ENCODE peak calls at places on chromosomes 1 and 21, in nine cellular contexts. Q is mammary epithelial cell, K is psoas muscle, X is SK-N-MC, N is lower lobe of right lung, R is kidney, I is heart right ventricle, D is aorta, Z is OCI-LY7. S is an unnamed sample.

GRCh38 chr1:221987860-221988520 is 246.1 kb upstream of the DUSP10 start:
- DNase-seq in Q (peak), Z (no peak), D (no peak), X (no peak), K (no peak), N (no peak), I (no peak), R (no peak), S (no peak)

GRCh38 chr1:43554444-43554992 is 23.8 kb downstream of the PTPRF start:
- DNase-seq in R (no peak), N (no peak), I (no peak), D (no peak), K (no peak), Q (peak), Z (peak), X (no peak), S (no peak)

GRCh38 chr1:197093226-197093887 is 26.3 kb upstream of the F13B start:
- DNase-seq in D (no peak), Q (peak), Z (no peak), X (no peak), N (no peak), K (no peak), I (no peak), R (no peak), S (no peak)

GRCh38 chr21:33308586-33309490 is 15.9 kb upstream of the IFNAR1 start:
- DNase-seq in K (no peak), N (no peak), R (no peak), Z (peak), Q (no peak), X (no peak), I (no peak), D (no peak), S (no peak)

GRCh38 chr1:173002891-173003582 is 47.7 kb downstream of the TNFSF18 start:
- DNase-seq in N (no peak), I (no peak), K (no peak), X (no peak), Q (peak), Z (no peak), R (no peak), D (peak), S (no peak)

GRCh38 chr21:43192501-43193081 is 23.8 kb downstream of the CRYAA start:
- DNase-seq in I (no peak), D (no peak), Q (no peak), K (no peak), Z (no peak), X (no peak), N (no peak), R (peak), S (peak)

GRCh38 chr1:209561561-209561960 is 22.0 kb upstream of the CAMK1G start:
- DNase-seq in R (no peak), X (no peak), Q (no peak), D (no peak), K (no peak), Z (no peak), I (no peak), N (no peak), S (no peak)

GRCh38 chr21:34336756-34337391 is 26.9 kb upstream of the KCNE2 start:
- DNase-seq in N (no peak), R (peak), X (no peak), I (no peak), K (no peak), D (peak), Q (no peak), Z (no peak), S (no peak)

GRCh38 chr1:169325117-169325516 is 42.5 kb downstream of the NME7 start:
- DNase-seq in K (no peak), X (no peak), D (no peak), Z (no peak), R (no peak), I (no peak), N (no peak), Q (no peak), S (no peak)

GRCh38 chr1:45833361-45833760 is 29.9 kb downstream of the MAST2 start:
- DNase-seq in Q (no peak), N (no peak), D (no peak), R (no peak), K (no peak), Z (no peak), I (no peak), X (no peak), S (no peak)

GRCh38 chr1:63663873-63664272 is 70.7 kb downstream of the PGM1 start:
- DNase-seq in R (no peak), Z (no peak), D (no peak), N (no peak), Q (peak), K (no peak), I (no peak), X (no peak), S (no peak)

GRCh38 chr1:184801503-184801902 is 46.8 kb upstream of the EDEM3 start:
- DNase-seq in X (no peak), Q (peak), D (no peak), R (no peak), N (no peak), I (no peak), K (peak), Z (no peak), S (peak)

GRCh38 chr1:26705788-26706237 is 10.0 kb downstream of the ARID1A start:
- DNase-seq in Q (no peak), Z (peak), N (no peak), X (no peak), I (no peak), K (no peak), D (no peak), R (no peak), S (no peak)

GRCh38 chr1:108041360-108042143 is 76.6 kb upstream of the VAV3 start:
- DNase-seq in X (no peak), I (no peak), R (no peak), D (no peak), Q (no peak), Z (peak), N (no peak), K (no peak), S (no peak)

GRCh38 chr1:172283766-172284165 is 136.7 kb upstream of the C1orf105 start:
- DNase-seq in N (no peak), K (no peak), R (no peak), I (no peak), D (no peak), X (no peak), Q (no peak), Z (no peak), S (no peak)

GRCh38 chr1:56472860-56473259 is 106.5 kb downstream of the PLPP3 start:
- DNase-seq in Z (peak), K (no peak), N (no peak), D (no peak), I (no peak), Q (no peak), R (no peak), X (no peak), S (no peak)

GRCh38 chr1:151284013-151284577 is 2.0 kb downstream of the ZNF687 start:
- DNase-seq in I (no peak), R (no peak), N (no peak), K (no peak), Z (no peak), D (no peak), Q (no peak), X (no peak), S (no peak)

GRCh38 chr1:183000563-183000962 is 22.7 kb upstream of the LAMC1 start:
- DNase-seq in R (no peak), Q (no peak), Z (no peak), N (no peak), I (no peak), D (no peak), K (no peak), X (no peak), S (no peak)

GRCh38 chr1:16209847-16210407 is 2.5 kb downstream of the ARHGEF19 start:
- DNase-seq in D (no peak), Q (no peak), R (peak), N (no peak), I (no peak), Z (no peak), X (no peak), K (no peak), S (no peak)

GRCh38 chr1:178688244-178688643 is 36.8 kb upstream of the RALGPS2 start:
- DNase-seq in K (peak), Q (no peak), D (no peak), X (no peak), N (no peak), Z (no peak), R (no peak), I (no peak), S (peak)

GRCh38 chr1:200042437-200043329 is 15.2 kb downstream of the NR5A2 start:
- DNase-seq in X (no peak), K (no peak), D (no peak), N (no peak), Z (no peak), R (no peak), Q (no peak), I (no peak), S (no peak)
- H3K4me3 ChIP-seq in X (peak), K (peak), D (no peak), N (peak), Z (peak), R (peak), Q (no peak), I (peak), S (peak)

GRCh38 chr1:234875953-234876814 is 252.5 kb downstream of the TOMM20 start:
- DNase-seq in I (no peak), D (no peak), K (no peak), R (no peak), X (no peak), N (peak), Q (no peak), Z (no peak), S (peak)
- H3K27ac ChIP-seq in I (peak), D (no peak), K (peak), R (peak), X (no peak), N (peak), Q (no peak), Z (no peak), S (peak)

GRCh38 chr1:52364235-52364839 is 1.7 kb downstream of the CC2D1B start:
- DNase-seq in X (no peak), N (no peak), R (peak), D (no peak), Z (peak), Q (no peak), K (no peak), I (no peak), S (no peak)
- H3K4me3 ChIP-seq in X (peak), N (peak), R (peak), D (no peak), Z (peak), Q (peak), K (peak), I (peak), S (peak)

DNA sequence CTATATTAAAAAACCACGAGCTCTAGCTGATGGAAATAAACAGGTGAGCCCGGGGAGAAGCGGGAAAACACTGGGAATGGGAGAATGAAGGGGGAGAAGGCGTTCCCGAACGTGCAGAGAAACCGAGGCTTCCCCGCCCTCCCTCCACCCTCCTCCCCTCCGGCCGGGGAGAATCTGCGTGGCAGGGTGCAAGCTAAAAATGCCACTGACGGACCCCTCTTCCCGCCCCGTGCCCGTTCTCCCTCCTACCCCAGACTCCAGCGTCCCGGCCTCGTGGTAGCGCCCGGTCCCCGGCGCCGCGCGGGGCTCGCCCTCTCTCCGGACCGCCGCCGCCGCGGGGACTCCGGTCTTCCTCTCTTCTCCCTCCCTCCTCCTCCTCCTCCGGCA is 81.6 kb upstream of the AK4 start:
- DNase-seq in Q (no peak), K (no peak), R (no peak), I (no peak), Z (no peak), D (no peak), X (no peak), N (no peak), S (no peak)
- H3K27ac ChIP-seq in Q (no peak), K (peak), R (peak), I (peak), Z (no peak), D (peak), X (peak), N (peak), S (peak)

GRCh38 chr1:228275154-228275434 is 67.2 kb downstream of the OBSCN start:
- DNase-seq in Z (no peak), K (no peak), R (no peak), N (no peak), D (no peak), I (no peak), X (no peak), Q (no peak), S (no peak)

GRCh38 chr1:228274452-228275153 is 66.8 kb downstream of the OBSCN start:
- DNase-seq in Z (no peak), N (peak), D (no peak), K (no peak), R (no peak), I (no peak), Q (no peak), X (no peak), S (no peak)

GRCh38 chr1:228276901-228277490 is 69.2 kb downstream of the OBSCN start:
- DNase-seq in I (no peak), R (peak), K (no peak), X (no peak), Z (no peak), N (peak), Q (no peak), D (peak), S (no peak)

GRCh38 chr1:228276361-228276831 is 68.6 kb downstream of the OBSCN start:
- DNase-seq in Q (no peak), Z (no peak), X (no peak), D (peak), K (peak), I (no peak), R (no peak), N (peak), S (peak)

GRCh38 chr1:228275435-228276342 is 67.8 kb downstream of the OBSCN start:
- DNase-seq in D (peak), K (peak), N (peak), R (peak), Z (peak), Q (peak), X (peak), I (peak), S (peak)
- H3K4me3 ChIP-seq in D (peak), K (peak), N (peak), R (peak), Z (peak), Q (peak), X (peak), I (peak), S (peak)